ENCODE peak calls at places on chromosome 4, in four cellular contexts. One of them, this sample, is unnamed.

GRCh38 chr4:138390286-138390685 is 148.1 kb upstream of the SLC7A11 start:
- DNase-seq in transverse colon: no peak
- DNase-seq in CD8-positive, alpha-beta T cell: no peak
- DNase-seq in neuronal stem cell: no peak
- DNase-seq in this sample: no peak

GRCh38 chr4:178205826-178206225 is 763.6 kb upstream of the AGA start:
- DNase-seq in transverse colon: no peak
- DNase-seq in CD8-positive, alpha-beta T cell: no peak
- DNase-seq in neuronal stem cell: no peak
- DNase-seq in this sample: no peak

GRCh38 chr4:16140520-16141249 is 56.9 kb upstream of the PROM1 start:
- DNase-seq in transverse colon: peak; percentile 84
- DNase-seq in CD8-positive, alpha-beta T cell: no peak
- DNase-seq in neuronal stem cell: no peak
- DNase-seq in this sample: no peak

GRCh38 chr4:57110635-57111546 is 706 bp upstream of the IGFBP7 start:
- DNase-seq in transverse colon: peak; percentile 30
- DNase-seq in CD8-positive, alpha-beta T cell: no peak
- DNase-seq in neuronal stem cell: peak; percentile 62
- DNase-seq in this sample: peak; percentile 50

GRCh38 chr4:185839770-185840169 is 27.8 kb upstream of the SORBS2 start:
- DNase-seq in transverse colon: no peak
- DNase-seq in CD8-positive, alpha-beta T cell: no peak
- DNase-seq in neuronal stem cell: no peak
- DNase-seq in this sample: no peak

GRCh38 chr4:125101706-125102105 is 213.0 kb upstream of the FAT4 start:
- DNase-seq in transverse colon: no peak
- DNase-seq in CD8-positive, alpha-beta T cell: no peak
- DNase-seq in neuronal stem cell: no peak
- DNase-seq in this sample: no peak

GRCh38 chr4:85807247-85807915 is 332.4 kb downstream of the ARHGAP24 start:
- DNase-seq in transverse colon: no peak
- DNase-seq in CD8-positive, alpha-beta T cell: no peak
- DNase-seq in neuronal stem cell: no peak
- DNase-seq in this sample: no peak

GRCh38 chr4:143700420-143701352 is at the start of gene FREM3:
- DNase-seq in transverse colon: no peak
- DNase-seq in CD8-positive, alpha-beta T cell: no peak
- DNase-seq in neuronal stem cell: peak; percentile 20
- DNase-seq in this sample: no peak

GRCh38 chr4:24042094-24042493 is 152.2 kb upstream of the PPARGC1A start:
- DNase-seq in transverse colon: no peak
- DNase-seq in CD8-positive, alpha-beta T cell: no peak
- DNase-seq in neuronal stem cell: no peak
- DNase-seq in this sample: no peak

GRCh38 chr4:147056951-147057630 is 111.4 kb upstream of the TTC29 start:
- DNase-seq in transverse colon: no peak
- DNase-seq in CD8-positive, alpha-beta T cell: no peak
- DNase-seq in neuronal stem cell: no peak
- DNase-seq in this sample: no peak

GRCh38 chr4:117777721-117778120 is 256.6 kb upstream of the NDST3 start:
- DNase-seq in transverse colon: no peak
- DNase-seq in CD8-positive, alpha-beta T cell: no peak
- DNase-seq in neuronal stem cell: no peak
- DNase-seq in this sample: no peak

GRCh38 chr4:186058253-186058979 is 10.5 kb upstream of the TLR3 start:
- DNase-seq in transverse colon: no peak
- DNase-seq in CD8-positive, alpha-beta T cell: no peak
- DNase-seq in neuronal stem cell: no peak
- DNase-seq in this sample: no peak

GRCh38 chr4:137531121-137531520 is 1.2 kb downstream of the PCDH18 start:
- DNase-seq in transverse colon: no peak
- DNase-seq in CD8-positive, alpha-beta T cell: no peak
- DNase-seq in neuronal stem cell: no peak
- DNase-seq in this sample: no peak

GRCh38 chr4:23368081-23368697 is 521.7 kb downstream of the PPARGC1A start:
- DNase-seq in transverse colon: peak; percentile 44
- DNase-seq in CD8-positive, alpha-beta T cell: no peak
- DNase-seq in neuronal stem cell: peak; percentile 48
- DNase-seq in this sample: no peak

GRCh38 chr4:20020049-20020448 is 231.7 kb upstream of the SLIT2 start:
- DNase-seq in transverse colon: no peak
- DNase-seq in CD8-positive, alpha-beta T cell: no peak
- DNase-seq in neuronal stem cell: no peak
- DNase-seq in this sample: no peak

GRCh38 chr4:184911310-184911709 is 85.5 kb upstream of the ACSL1 start:
- DNase-seq in transverse colon: peak; percentile 25
- DNase-seq in CD8-positive, alpha-beta T cell: no peak
- DNase-seq in neuronal stem cell: no peak
- DNase-seq in this sample: no peak

GRCh38 chr4:37008199-37008598 is 236.3 kb upstream of the NWD2 start:
- DNase-seq in transverse colon: peak; percentile 69
- DNase-seq in CD8-positive, alpha-beta T cell: no peak
- DNase-seq in neuronal stem cell: no peak
- DNase-seq in this sample: no peak

GRCh38 chr4:151184523-151185458 is 85.4 kb downstream of the RPS3A start:
- DNase-seq in transverse colon: no peak
- DNase-seq in CD8-positive, alpha-beta T cell: no peak
- DNase-seq in neuronal stem cell: no peak
- DNase-seq in this sample: no peak

GRCh38 chr4:98623126-98623802 is 35.1 kb downstream of the TSPAN5 start:
- DNase-seq in transverse colon: no peak
- DNase-seq in CD8-positive, alpha-beta T cell: no peak
- DNase-seq in neuronal stem cell: no peak
- DNase-seq in this sample: no peak
- H3K4me1 ChIP-seq in transverse colon: peaks cover 6% of the 10 kb centered on the region
- H3K4me1 ChIP-seq in CD8-positive, alpha-beta T cell: peaks cover 17% of the 10 kb centered on the region
- H3K4me1 ChIP-seq in neuronal stem cell: peaks cover 9% of the 10 kb centered on the region
- H3K4me1 ChIP-seq in this sample: no peaks in the 10 kb centered on the region

GRCh38 chr4:73248821-73249220 is 9.8 kb downstream of the ANKRD17 start:
- DNase-seq in transverse colon: no peak
- DNase-seq in CD8-positive, alpha-beta T cell: no peak
- DNase-seq in neuronal stem cell: no peak
- DNase-seq in this sample: no peak
- H3K36me3 ChIP-seq in transverse colon: peaks cover 5% of the 10 kb centered on the region
- H3K36me3 ChIP-seq in CD8-positive, alpha-beta T cell: peaks cover 8% of the 10 kb centered on the region
- H3K36me3 ChIP-seq in neuronal stem cell: peaks cover 95% of the 10 kb centered on the region
- H3K36me3 ChIP-seq in this sample: peaks cover 3% of the 10 kb centered on the region

GRCh38 chr4:10102981-10103330 is 13.6 kb downstream of the WDR1 start:
- DNase-seq in transverse colon: no peak
- DNase-seq in CD8-positive, alpha-beta T cell: no peak
- DNase-seq in neuronal stem cell: no peak
- DNase-seq in this sample: no peak

GRCh38 chr4:10101559-10102192 is 14.9 kb downstream of the WDR1 start:
- DNase-seq in transverse colon: no peak
- DNase-seq in CD8-positive, alpha-beta T cell: no peak
- DNase-seq in neuronal stem cell: no peak
- DNase-seq in this sample: no peak

GRCh38 chr4:10100734-10101216 is 15.8 kb downstream of the WDR1 start:
- DNase-seq in transverse colon: peak; percentile 42
- DNase-seq in CD8-positive, alpha-beta T cell: no peak
- DNase-seq in neuronal stem cell: no peak
- DNase-seq in this sample: peak; percentile 79

GRCh38 chr4:10104211-10104990 is 12.2 kb downstream of the WDR1 start:
- DNase-seq in transverse colon: no peak
- DNase-seq in CD8-positive, alpha-beta T cell: no peak
- DNase-seq in neuronal stem cell: no peak
- DNase-seq in this sample: no peak

DNA sequence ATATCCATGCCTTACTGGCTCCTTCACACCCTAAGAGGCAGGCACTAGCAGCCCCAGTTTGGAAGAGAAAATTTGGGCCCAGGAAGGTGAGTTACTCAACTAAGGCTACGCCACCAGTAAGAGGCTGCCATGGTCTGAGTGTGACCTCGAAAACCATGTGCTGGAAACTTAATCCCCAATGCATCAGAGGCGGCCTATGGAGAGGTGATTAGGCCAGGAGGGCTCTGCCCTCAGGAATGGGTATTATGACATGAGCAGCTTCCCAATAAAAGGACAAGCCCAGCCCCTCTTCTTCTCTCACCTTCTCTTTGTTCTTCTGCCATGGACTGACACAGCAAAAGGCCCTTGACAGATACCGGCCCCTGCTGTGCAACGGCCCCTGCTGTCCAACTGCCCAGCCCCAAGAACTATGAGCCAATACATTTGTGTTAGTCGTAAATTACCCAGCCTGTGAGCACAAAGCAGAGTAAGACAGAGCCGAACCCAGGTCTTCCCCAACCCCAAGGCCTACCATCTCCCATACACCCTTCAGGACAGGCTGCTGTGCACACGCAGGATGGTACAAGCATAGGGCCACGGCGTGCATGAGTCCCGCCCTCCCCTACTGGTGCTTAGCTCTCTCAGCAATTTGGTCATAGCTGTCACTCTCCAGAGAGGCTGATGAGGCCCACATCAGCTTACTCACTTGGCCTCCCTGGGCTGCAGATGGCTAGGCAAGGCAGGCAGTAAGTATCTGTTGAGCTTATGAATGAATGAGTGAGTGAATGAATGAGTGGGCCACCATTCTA is 14.2 kb downstream of the WDR1 start:
- DNase-seq in transverse colon: no peak
- DNase-seq in CD8-positive, alpha-beta T cell: no peak
- DNase-seq in neuronal stem cell: no peak
- DNase-seq in this sample: no peak
- H3K4me1 ChIP-seq in transverse colon: peaks cover 84% of the 10 kb centered on the region
- H3K4me1 ChIP-seq in CD8-positive, alpha-beta T cell: peaks cover 97% of the 10 kb centered on the region
- H3K4me1 ChIP-seq in neuronal stem cell: peaks cover 59% of the 10 kb centered on the region
- H3K4me1 ChIP-seq in this sample: peaks cover 28% of the 10 kb centered on the region

GRCh38 chr4:17493629-17494028 is 18.3 kb downstream of the QDPR start:
- DNase-seq in transverse colon: no peak
- DNase-seq in CD8-positive, alpha-beta T cell: no peak
- DNase-seq in neuronal stem cell: no peak
- DNase-seq in this sample: no peak

GRCh38 chr4:17492876-17493275 is 19.0 kb downstream of the QDPR start:
- DNase-seq in transverse colon: no peak
- DNase-seq in CD8-positive, alpha-beta T cell: no peak
- DNase-seq in neuronal stem cell: no peak
- DNase-seq in this sample: no peak

GRCh38 chr4:17492058-17492741 is 19.7 kb downstream of the QDPR start:
- DNase-seq in transverse colon: no peak
- DNase-seq in CD8-positive, alpha-beta T cell: no peak
- DNase-seq in neuronal stem cell: no peak
- DNase-seq in this sample: no peak

GRCh38 chr4:17494833-17495232 is 17.1 kb downstream of the QDPR start:
- DNase-seq in transverse colon: no peak
- DNase-seq in CD8-positive, alpha-beta T cell: no peak
- DNase-seq in neuronal stem cell: no peak
- DNase-seq in this sample: no peak

DNA sequence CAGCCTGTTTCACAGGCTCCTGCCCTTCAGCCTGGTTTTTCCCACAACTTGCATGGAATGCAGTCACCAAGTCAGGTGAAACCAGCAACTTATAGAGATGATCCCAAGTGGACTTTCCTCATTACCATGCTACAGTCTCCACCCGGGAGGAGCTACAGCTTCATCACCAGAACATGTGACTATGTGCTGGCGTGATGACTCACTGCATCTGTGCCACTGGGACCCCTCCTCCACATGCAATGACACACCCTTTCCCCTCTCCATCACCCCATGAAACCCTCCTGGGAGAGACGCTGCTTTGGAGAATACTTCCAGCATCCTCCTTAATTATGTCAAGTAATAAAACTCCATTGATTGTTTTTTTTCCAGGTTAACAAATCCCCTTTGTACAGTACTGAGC is 17.6 kb downstream of the QDPR start:
- DNase-seq in transverse colon: no peak
- DNase-seq in CD8-positive, alpha-beta T cell: no peak
- DNase-seq in neuronal stem cell: no peak
- DNase-seq in this sample: no peak
- H3K36me3 ChIP-seq in transverse colon: peaks cover 14% of the 10 kb centered on the region
- H3K36me3 ChIP-seq in CD8-positive, alpha-beta T cell: peaks cover 32% of the 10 kb centered on the region
- H3K36me3 ChIP-seq in neuronal stem cell: peaks cover 53% of the 10 kb centered on the region
- H3K36me3 ChIP-seq in this sample: no peaks in the 10 kb centered on the region

DNA sequence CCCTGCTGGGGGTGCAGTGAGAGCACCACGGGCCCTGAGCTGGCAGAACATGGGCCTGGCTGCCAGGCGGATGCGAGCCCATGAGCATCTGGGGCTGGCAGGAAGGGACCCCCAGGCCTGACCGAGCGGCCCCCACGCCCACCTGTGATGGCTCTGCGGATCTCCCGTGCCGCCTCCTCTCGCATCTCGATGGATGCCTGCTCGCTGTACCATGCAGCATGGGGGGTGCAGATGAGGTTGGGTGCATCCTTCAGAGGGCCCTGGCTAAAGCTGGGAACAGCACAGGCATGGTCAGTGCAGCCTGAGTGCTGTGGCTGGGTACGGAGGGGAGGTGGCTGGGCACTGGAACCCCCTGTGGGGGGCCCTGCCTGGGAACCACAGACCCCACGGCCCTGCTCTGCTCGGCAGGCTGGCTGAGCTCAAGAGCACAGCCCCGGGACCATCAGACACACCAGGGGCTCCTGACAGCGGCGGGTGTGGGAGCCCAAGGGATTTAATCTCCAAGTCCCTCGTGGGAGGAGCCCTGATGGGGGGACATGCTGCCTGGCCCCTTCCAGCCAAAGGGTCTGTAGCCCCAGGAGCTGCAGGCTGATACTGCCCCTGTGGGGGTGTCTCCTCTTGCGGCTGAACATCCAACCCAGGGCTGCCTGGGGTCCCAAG is 35.5 kb downstream of the CTBP1 start:
- DNase-seq in transverse colon: no peak
- DNase-seq in CD8-positive, alpha-beta T cell: no peak
- DNase-seq in neuronal stem cell: no peak
- DNase-seq in this sample: no peak
- H3K4me1 ChIP-seq in transverse colon: peaks cover 29% of the 10 kb centered on the region
- H3K4me1 ChIP-seq in CD8-positive, alpha-beta T cell: peaks cover 25% of the 10 kb centered on the region
- H3K4me1 ChIP-seq in neuronal stem cell: no peaks in the 10 kb centered on the region
- H3K4me1 ChIP-seq in this sample: peaks cover 25% of the 10 kb centered on the region

DNA sequence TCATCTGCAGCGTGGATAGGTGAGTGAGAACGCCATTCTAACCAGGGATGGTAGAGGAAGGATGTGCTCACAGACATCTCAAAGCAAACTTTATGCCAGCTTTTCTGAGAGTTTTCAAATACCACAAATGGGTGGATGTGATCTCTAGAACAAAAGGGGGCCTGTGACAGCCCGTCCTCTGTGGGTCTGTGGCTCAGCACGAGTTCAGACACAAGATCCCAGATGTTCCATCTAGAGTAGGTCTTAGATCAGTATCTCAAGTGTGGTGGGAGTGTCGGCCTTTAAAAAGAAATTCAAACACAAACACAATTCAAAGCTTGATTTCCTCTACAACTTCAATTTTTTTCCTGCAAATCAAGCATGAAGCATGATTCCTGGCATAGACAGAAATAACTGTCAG is 22.8 kb downstream of the QDPR start:
- DNase-seq in transverse colon: no peak
- DNase-seq in CD8-positive, alpha-beta T cell: no peak
- DNase-seq in neuronal stem cell: no peak
- DNase-seq in this sample: no peak
- H3K36me3 ChIP-seq in transverse colon: peaks cover 20% of the 10 kb centered on the region
- H3K36me3 ChIP-seq in CD8-positive, alpha-beta T cell: peaks cover 30% of the 10 kb centered on the region
- H3K36me3 ChIP-seq in neuronal stem cell: peaks cover 54% of the 10 kb centered on the region
- H3K36me3 ChIP-seq in this sample: no peaks in the 10 kb centered on the region

GRCh38 chr4:6696611-6697010 is 2.9 kb downstream of the S100P start:
- DNase-seq in transverse colon: no peak
- DNase-seq in CD8-positive, alpha-beta T cell: no peak
- DNase-seq in neuronal stem cell: no peak
- DNase-seq in this sample: peak; percentile 34
- H3K4me1 ChIP-seq in transverse colon: peaks cover 5% of the 10 kb centered on the region
- H3K4me1 ChIP-seq in CD8-positive, alpha-beta T cell: peaks cover 80% of the 10 kb centered on the region
- H3K4me1 ChIP-seq in neuronal stem cell: no peaks in the 10 kb centered on the region
- H3K4me1 ChIP-seq in this sample: peaks cover 8% of the 10 kb centered on the region